ENCODE peak calls at places on chromosomes 4 and X, in four cellular contexts. F is HepG2, Q is K562, H is SK-N-SH. P is an unnamed sample.
A peak's percentile ranks its signal among the peaks of the same experiment; 100 is the strongest.

GRCh38 chr4:169158046-169158445 is 112.7 kb downstream of the SH3RF1 start:
- DNase-seq in H (no peak), Q (no peak), F (no peak), P (no peak)

GRCh38 chr4:129905256-129905655 is 809.3 kb downstream of the C4orf33 start:
- DNase-seq in Q (no peak), F (no peak), H (no peak), P (no peak)

GRCh38 chr4:98822144-98822543 is 106.8 kb downstream of the EIF4E start:
- DNase-seq in F (no peak), Q (peak; percentile 67), H (no peak), P (no peak)

GRCh38 chr4:40848251-40848650 is 98.5 kb downstream of the NSUN7 start:
- DNase-seq in F (no peak), Q (no peak), H (no peak), P (no peak)

GRCh38 chrX:47059142-47059874 is 18.9 kb upstream of the RGN start:
- DNase-seq in F (no peak), Q (peak; percentile 20), H (no peak), P (no peak)

GRCh38 chr4:154732669-154733068 is 11.1 kb upstream of the LRAT start:
- DNase-seq in F (no peak), Q (no peak), H (no peak), P (no peak)

GRCh38 chrX:37627602-37628001 is 56.1 kb downstream of the LANCL3 start:
- DNase-seq in F (no peak), H (no peak), Q (no peak), P (no peak)

GRCh38 chrX:109875831-109876230 is 127.1 kb upstream of the TMEM164 start:
- DNase-seq in H (no peak), F (no peak), Q (no peak), P (no peak)

GRCh38 chr4:129218355-129218754 is 122.4 kb downstream of the C4orf33 start:
- DNase-seq in F (no peak), H (no peak), Q (peak; percentile 8), P (no peak)

GRCh38 chr4:55031158-55031557 is 94.2 kb downstream of the KDR start:
- DNase-seq in H (no peak), F (no peak), Q (no peak), P (no peak)

GRCh38 chr4:110586137-110586850 is 36.6 kb downstream of the PITX2 start:
- DNase-seq in Q (peak; percentile 4), F (no peak), H (peak; percentile 37), P (peak; percentile 31)

GRCh38 chr4:176563591-176563990 is 229.1 kb downstream of the VEGFC start:
- DNase-seq in Q (no peak), F (no peak), H (no peak), P (no peak)

GRCh38 chrX:68440940-68441339 is 7.6 kb upstream of the OPHN1 start:
- DNase-seq in Q (peak; percentile 54), H (peak; percentile 42), F (peak; percentile 12), P (no peak)

GRCh38 chrX:123626962-123627361 is 105.9 kb downstream of the THOC2 start:
- DNase-seq in H (no peak), Q (no peak), F (no peak), P (no peak)

GRCh38 chrX:319579-320125 is 1.1 kb upstream of the GTPBP6 start:
- DNase-seq in F (no peak), Q (no peak), H (no peak), P (no peak)

GRCh38 chrX:22313757-22314156 is 41.0 kb downstream of the CBLL2 start:
- DNase-seq in Q (no peak), F (no peak), H (no peak), P (no peak)

GRCh38 chr4:127759893-127760292 is 22.2 kb upstream of the HSPA4L start:
- DNase-seq in Q (no peak), H (no peak), F (peak; percentile 7), P (no peak)

GRCh38 chrX:41384041-41384705 is 50.2 kb downstream of the DDX3X start:
- DNase-seq in H (no peak), F (no peak), Q (peak; percentile 80), P (peak; percentile 51)

GRCh38 chr4:82644731-82645126 is 82.9 kb upstream of the TMEM150C start:
- DNase-seq in F (no peak), H (no peak), Q (no peak), P (no peak)

GRCh38 chr4:132596186-132596585 is 552.9 kb upstream of the PCDH10 start:
- DNase-seq in H (no peak), Q (no peak), F (no peak), P (no peak)

GRCh38 chr4:38411092-38411491 is 252.9 kb upstream of the KLF3 start:
- DNase-seq in Q (no peak), H (no peak), F (no peak), P (no peak)

GRCh38 chr4:63637270-63637669 is 772.0 kb downstream of the TECRL start:
- DNase-seq in F (no peak), H (no peak), Q (no peak), P (no peak)

GRCh38 chr4:78776031-78776728 is at the start of gene BMP2K:
- DNase-seq in Q (peak; percentile 86), H (peak; percentile 95), F (peak; percentile 57), P (peak; percentile 27)

GRCh38 chrX:68720851-68721250 is 73.4 kb downstream of the STARD8 start:
- DNase-seq in H (no peak), F (no peak), Q (no peak), P (no peak)

GRCh38 chr4:103306870-103307345 is 108.8 kb upstream of the CENPE start:
- DNase-seq in Q (no peak), F (peak; percentile 82), H (peak; percentile 15), P (no peak)

GRCh38 chr4:53682196-53682595 is 90.9 kb upstream of the LNX1 start:
- DNase-seq in H (no peak), Q (no peak), F (no peak), P (no peak)

GRCh38 chr4:95077864-95078263 is 320.1 kb downstream of the BMPR1B start:
- DNase-seq in F (no peak), Q (no peak), H (no peak), P (no peak)

GRCh38 chr4:145177511-145177905 is 2.9 kb downstream of the OTUD4 start:
- DNase-seq in Q (peak; percentile 48), H (no peak), F (no peak), P (no peak)

GRCh38 chr4:176791591-176792347 is 953 bp downstream of the VEGFC start:
- DNase-seq in Q (no peak), F (no peak), H (no peak), P (no peak)

GRCh38 chr4:112731715-112732114 is 94.8 kb downstream of the LARP7 start:
- DNase-seq in F (no peak), H (no peak), Q (no peak), P (no peak)

GRCh38 chrX:138964501-138964900 is 253.0 kb upstream of the FGF13 start:
- DNase-seq in H (no peak), F (no peak), Q (no peak), P (no peak)

GRCh38 chrX:39577976-39578962 is 519.5 kb downstream of the BCOR start:
- DNase-seq in Q (no peak), F (no peak), H (no peak), P (no peak)

GRCh38 chrX:135327299-135327698 is 18.0 kb downstream of the ETDC start:
- DNase-seq in H (no peak), Q (no peak), F (no peak), P (no peak)

GRCh38 chr4:77194989-77195388 is 38.0 kb downstream of the CCNG2 start:
- DNase-seq in H (no peak), F (no peak), Q (no peak), P (no peak)

GRCh38 chr4:37595875-37596402 is 90.2 kb downstream of the RELL1 start:
- DNase-seq in F (no peak), H (no peak), Q (no peak), P (no peak)

GRCh38 chr4:41365726-41366125 is 109.0 kb downstream of the UCHL1 start:
- DNase-seq in H (no peak), F (no peak), Q (no peak), P (no peak)

GRCh38 chr4:909821-910220 is 22.3 kb downstream of the GAK start:
- DNase-seq in F (no peak), H (no peak), Q (no peak), P (no peak)

GRCh38 chr4:187321741-187322140 is 598.1 kb upstream of the FAT1 start:
- DNase-seq in F (no peak), H (no peak), Q (no peak), P (no peak)

GRCh38 chr4:42172391-42172790 is 19.9 kb upstream of the BEND4 start:
- DNase-seq in H (no peak), Q (no peak), F (no peak), P (no peak)

GRCh38 chr4:183201331-183201730 is 102.3 kb downstream of the WWC2 start:
- DNase-seq in Q (no peak), F (no peak), H (no peak), P (no peak)

DNA sequence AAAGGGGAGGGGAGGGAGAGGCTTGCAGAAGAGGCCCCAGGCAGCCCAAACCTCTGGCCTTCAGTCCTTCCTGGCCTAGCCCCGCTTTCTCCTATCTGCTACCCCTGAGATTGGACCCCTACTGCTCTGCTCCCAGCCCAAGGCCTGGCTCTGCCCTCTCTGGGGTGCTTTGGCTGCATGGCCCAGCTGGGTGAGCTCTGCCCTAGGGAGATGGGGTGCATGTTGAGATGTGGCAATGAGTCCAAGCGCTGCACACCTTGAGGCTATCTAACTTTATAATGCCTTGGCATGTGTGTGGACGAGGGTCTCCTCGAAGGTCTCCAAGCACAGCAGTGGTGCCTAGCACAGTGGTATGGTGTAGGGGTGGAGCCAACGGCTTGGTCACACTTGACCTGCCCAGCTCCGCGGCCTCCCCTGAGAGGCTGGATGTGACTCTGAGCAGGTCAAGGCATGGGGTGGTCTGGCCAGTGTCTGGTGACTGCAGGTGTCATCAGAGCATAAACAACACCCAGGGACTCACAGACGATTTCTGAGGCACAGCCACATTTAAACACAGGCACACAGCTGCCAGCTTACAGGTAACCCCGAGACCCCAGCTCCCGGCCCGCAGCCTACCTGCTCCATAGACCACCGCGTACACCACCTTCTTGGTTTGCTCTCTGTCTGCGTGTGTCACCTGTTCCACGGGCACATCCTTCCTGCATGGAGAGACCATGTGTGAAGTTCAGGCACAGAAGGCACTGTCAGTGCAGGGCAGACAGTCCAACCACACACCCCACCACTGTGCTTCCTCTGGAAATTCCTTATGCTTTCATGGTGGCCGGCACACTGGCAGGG is 36.3 kb downstream of the NAT8L start:
- DNase-seq in Q (no peak), H (no peak), F (no peak), P (no peak)
- H3K27ac ChIP-seq in Q (no peak overlapping the region), H (no peak overlapping the region), F (no peak overlapping the region), P (peak overlapping the region; percentile 56)

GRCh38 chr4:25401066-25401465 is 24.0 kb downstream of the ANAPC4 start:
- DNase-seq in F (no peak), Q (no peak), H (no peak), P (no peak)
- TF ChIP-seq ELF1 in F (no peak), Q (no peak), H (no peak), P (no peak)

GRCh38 chr4:71978192-71978845 is 53.5 kb upstream of the NPFFR2 start:
- DNase-seq in H (no peak), F (no peak), Q (no peak), P (no peak)
- TF ChIP-seq MAX in H (no peak), F (no peak), Q (no peak), P (no peak)

GRCh38 chr4:159174645-159175147 is 71.8 kb downstream of the RAPGEF2 start:
- DNase-seq in H (no peak), Q (no peak), F (no peak), P (no peak)
- H3K27ac ChIP-seq in H (no peak overlapping the region), Q (no peak overlapping the region), F (no peak overlapping the region), P (no peak overlapping the region)

GRCh38 chrX:152907084-152907651 is 9.3 kb downstream of the ZNF185 start:
- DNase-seq in F (no peak), H (peak; percentile 81), Q (peak; percentile 28), P (no peak)
- TF ChIP-seq ELF1 in F (no peak), H (no peak), Q (no peak), P (no peak)

P was measured in HCT116.